ENCODE peak calls at places on chromosomes 11 and 22, in six cellular contexts. T is AG10803, B is dorsolateral prefrontal cortex, D is brain microvascular endothelial cell, R is epithelial cell of esophagus, Z is astrocyte of the cerebellum. H is an unnamed sample.

GRCh38 chr11:14065692-14066091 is 103.2 kb downstream of the SPON1 start:
- DNase-seq in T (no peak), B (no peak), D (no peak), R (no peak), Z (no peak), H (no peak)

GRCh38 chr22:25281675-25282345 is 62.4 kb downstream of the CRYBB2 start:
- DNase-seq in T (no peak), B (no peak), D (no peak), R (no peak), Z (no peak), H (no peak)

GRCh38 chr11:124643605-124644425 is 21.2 kb downstream of the TBRG1 start:
- DNase-seq in T (peak), B (no peak), D (peak), R (peak), Z (peak), H (no peak)

GRCh38 chr11:68122936-68123539 is 1.9 kb upstream of the CHKA start:
- DNase-seq in T (no peak), B (no peak), D (no peak), R (no peak), Z (no peak), H (no peak)

GRCh38 chr11:47426062-47426956 is at the start of gene PSMC3:
- DNase-seq in T (peak), B (peak), D (peak), R (peak), Z (peak), H (peak)

GRCh38 chr11:63643205-63643604 is 28.0 kb downstream of the ATL3 start:
- DNase-seq in T (no peak), B (no peak), D (no peak), R (no peak), Z (no peak), H (no peak)

GRCh38 chr22:18987765-18988164 is 51.7 kb upstream of the PRODH start:
- DNase-seq in T (no peak), B (no peak), D (no peak), R (peak), Z (no peak), H (no peak)

GRCh38 chr11:126766425-126766824 is 234.1 kb downstream of the KIRREL3 start:
- DNase-seq in T (no peak), B (no peak), D (no peak), R (no peak), Z (no peak), H (no peak)

GRCh38 chr22:42881982-42882656 is 25.0 kb upstream of the ARFGAP3 start:
- DNase-seq in T (no peak), B (no peak), D (no peak), R (no peak), Z (no peak), H (no peak)

GRCh38 chr22:43110927-43111623 is 525 bp downstream of the BIK start:
- DNase-seq in T (no peak), B (no peak), D (no peak), R (peak), Z (no peak), H (no peak)

GRCh38 chr22:46661221-46661851 is 41.1 kb downstream of the GRAMD4 start:
- DNase-seq in T (no peak), B (peak), D (peak), R (peak), Z (no peak), H (no peak)

GRCh38 chr11:119373917-119374631 is 7.4 kb downstream of the USP2 start:
- DNase-seq in T (peak), B (peak), D (peak), R (peak), Z (peak), H (no peak)

GRCh38 chr11:103894034-103894433 is 142.4 kb upstream of the DDI1 start:
- DNase-seq in T (no peak), B (no peak), D (no peak), R (no peak), Z (no peak), H (no peak)

GRCh38 chr11:31641477-31642062 is 132.0 kb downstream of the ELP4 start:
- DNase-seq in T (peak), B (no peak), D (no peak), R (peak), Z (peak), H (no peak)

GRCh38 chr22:50167689-50168489 is 2.6 kb upstream of the PANX2 start:
- DNase-seq in T (no peak), B (no peak), D (no peak), R (no peak), Z (no peak), H (no peak)

GRCh38 chr11:12961615-12962014 is 47.5 kb upstream of the RASSF10 start:
- DNase-seq in T (peak), B (no peak), D (no peak), R (no peak), Z (no peak), H (no peak)

GRCh38 chr11:47268448-47269001 is 1.4 kb upstream of the MADD start:
- DNase-seq in T (no peak), B (no peak), D (no peak), R (no peak), Z (no peak), H (no peak)

GRCh38 chr11:79314906-79315689 is 125.7 kb downstream of the TENM4 start:
- DNase-seq in T (peak), B (no peak), D (peak), R (peak), Z (no peak), H (no peak)

GRCh38 chr22:49091451-49091850 is 736.2 kb downstream of the BRD1 start:
- DNase-seq in T (no peak), B (no peak), D (no peak), R (no peak), Z (no peak), H (no peak)

GRCh38 chr11:61254403-61255025 is 13.5 kb downstream of the PGA5 start:
- DNase-seq in T (peak), B (peak), D (peak), R (peak), Z (peak), H (peak)

GRCh38 chr22:48737461-48738203 is 1090.0 kb downstream of the BRD1 start:
- DNase-seq in T (no peak), B (peak), D (no peak), R (no peak), Z (no peak), H (no peak)

GRCh38 chr11:102513869-102514268 is 16.7 kb downstream of the MMP7 start:
- DNase-seq in T (peak), B (no peak), D (peak), R (peak), Z (no peak), H (no peak)

GRCh38 chr11:64545605-64546004 is 45.4 kb upstream of the SLC22A12 start:
- DNase-seq in T (peak), B (no peak), D (peak), R (peak), Z (no peak), H (peak)

GRCh38 chr11:120337133-120337895 is 1.1 kb downstream of the ARHGEF12 start:
- DNase-seq in T (peak), B (no peak), D (no peak), R (no peak), Z (no peak), H (no peak)

GRCh38 chr11:103007521-103007920 is 52.0 kb upstream of the MMP13 start:
- DNase-seq in T (peak), B (no peak), D (no peak), R (peak), Z (no peak), H (peak)

GRCh38 chr22:32839776-32840571 is 38.5 kb downstream of the TIMP3 start:
- DNase-seq in T (no peak), B (no peak), D (peak), R (no peak), Z (peak), H (peak)

GRCh38 chr11:15370774-15371173 is 256.1 kb downstream of the INSC start:
- DNase-seq in T (no peak), B (no peak), D (no peak), R (no peak), Z (no peak), H (no peak)

GRCh38 chr11:120424970-120425332 is 86.6 kb upstream of the GRIK4 start:
- DNase-seq in T (no peak), B (no peak), D (no peak), R (no peak), Z (no peak), H (no peak)

GRCh38 chr11:106231591-106231990 is 154.1 kb downstream of the AASDHPPT start:
- DNase-seq in T (peak), B (no peak), D (no peak), R (no peak), Z (no peak), H (no peak)

GRCh38 chr22:39459681-39460080 is 2.9 kb downstream of the MGAT3 start:
- DNase-seq in T (no peak), B (no peak), D (no peak), R (no peak), Z (no peak), H (no peak)

GRCh38 chr11:13941790-13942189 is 20.7 kb upstream of the SPON1 start:
- DNase-seq in T (no peak), B (no peak), D (no peak), R (no peak), Z (no peak), H (no peak)

GRCh38 chr22:46010951-46011626 is 34.1 kb upstream of the WNT7B start:
- DNase-seq in T (no peak), B (peak), D (no peak), R (no peak), Z (no peak), H (no peak)

GRCh38 chr11:88448131-88448530 is 110.6 kb upstream of the CTSC start:
- DNase-seq in T (no peak), B (no peak), D (no peak), R (no peak), Z (no peak), H (no peak)

GRCh38 chr22:33350391-33350955 is 292.3 kb upstream of the SYN3 start:
- DNase-seq in T (no peak), B (no peak), D (no peak), R (no peak), Z (no peak), H (no peak)

GRCh38 chr22:46734830-46735453 is 3.1 kb downstream of the CERK start:
- DNase-seq in T (no peak), B (no peak), D (no peak), R (no peak), Z (no peak), H (no peak)

GRCh38 chr11:889261-889660 is 21.3 kb downstream of the CHID1 start:
- DNase-seq in T (no peak), B (no peak), D (no peak), R (no peak), Z (no peak), H (no peak)
- H3K4me3 ChIP-seq in T (no peak), B (no peak), D (no peak), R (no peak), Z (no peak), H (no peak)

DNA sequence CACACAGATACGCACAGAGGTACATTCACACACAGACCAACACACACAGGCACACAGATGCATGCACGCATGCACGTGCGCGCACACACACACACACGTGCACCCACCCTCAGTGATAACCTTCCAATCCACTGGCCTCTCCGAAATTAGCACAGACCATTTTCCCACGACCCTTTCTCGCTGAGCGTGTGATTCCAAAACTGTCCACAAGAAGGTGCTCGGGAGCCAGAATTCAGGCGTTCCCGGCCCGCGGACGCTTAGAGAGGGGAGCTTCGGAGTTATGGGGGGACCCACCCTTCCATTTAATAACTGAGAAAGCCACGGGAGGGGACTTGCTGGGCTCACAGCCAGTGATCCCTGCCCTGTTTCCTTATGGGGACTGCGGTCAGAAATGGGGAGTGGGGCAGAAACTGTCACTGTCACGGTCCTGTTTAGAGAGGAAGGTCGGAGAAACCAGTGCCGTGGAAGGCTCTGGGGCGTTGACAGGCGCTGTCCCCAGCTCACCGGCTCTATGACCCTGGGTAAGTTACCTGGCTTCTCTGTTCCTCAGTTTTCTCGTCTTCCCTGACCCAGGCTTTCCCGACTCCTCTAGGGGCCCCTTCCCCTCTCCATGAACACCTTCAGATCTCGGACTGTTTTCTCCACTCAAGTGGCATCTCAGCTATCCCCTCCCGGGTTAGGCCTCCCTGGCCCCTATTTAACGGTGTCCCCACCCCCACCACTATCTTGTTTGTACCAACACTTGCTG is 33.6 kb upstream of the SLC35C1 start:
- DNase-seq in T (peak), B (peak), D (peak), R (peak), Z (peak), H (no peak)
- TF ChIP-seq CTCF in T (peak), B (peak), D (peak), R (peak), Z (peak), H (peak)

GRCh38 chr11:86061483-86061882 is 7.4 kb downstream of the PICALM start:
- DNase-seq in T (no peak), B (no peak), D (no peak), R (no peak), Z (no peak), H (no peak)

GRCh38 chr11:86063536-86063935 is 5.3 kb downstream of the PICALM start:
- DNase-seq in T (peak), B (no peak), D (no peak), R (peak), Z (no peak), H (no peak)

GRCh38 chr11:86060544-86060943 is 8.3 kb downstream of the PICALM start:
- DNase-seq in T (no peak), B (no peak), D (no peak), R (no peak), Z (no peak), H (no peak)

GRCh38 chr11:86064236-86064803 is 4.6 kb downstream of the PICALM start:
- DNase-seq in T (no peak), B (no peak), D (no peak), R (peak), Z (no peak), H (peak)

DNA sequence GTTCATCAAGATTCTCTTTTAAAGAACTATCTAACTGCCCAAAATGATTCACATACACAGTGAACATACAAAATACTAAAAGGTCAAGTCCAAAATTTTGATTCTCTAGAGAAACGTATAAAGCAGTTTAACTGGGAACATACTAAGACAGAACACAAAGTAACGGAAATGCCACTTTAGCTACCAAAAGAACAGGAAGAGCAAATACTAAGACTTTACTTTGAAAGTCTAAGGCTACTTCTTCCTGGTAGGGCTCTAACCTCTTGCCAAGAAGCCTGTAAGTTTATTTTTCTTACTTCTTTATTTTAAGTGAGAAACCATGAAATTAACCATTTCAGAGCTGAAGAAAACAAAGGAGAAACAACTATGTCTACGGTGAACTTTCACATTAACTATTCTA is 6.2 kb downstream of the PICALM start:
- DNase-seq in T (peak), B (no peak), D (no peak), R (no peak), Z (no peak), H (no peak)
- H3K4me3 ChIP-seq in T (no peak), B (peak), D (no peak), R (no peak), Z (no peak), H (no peak)

DNA sequence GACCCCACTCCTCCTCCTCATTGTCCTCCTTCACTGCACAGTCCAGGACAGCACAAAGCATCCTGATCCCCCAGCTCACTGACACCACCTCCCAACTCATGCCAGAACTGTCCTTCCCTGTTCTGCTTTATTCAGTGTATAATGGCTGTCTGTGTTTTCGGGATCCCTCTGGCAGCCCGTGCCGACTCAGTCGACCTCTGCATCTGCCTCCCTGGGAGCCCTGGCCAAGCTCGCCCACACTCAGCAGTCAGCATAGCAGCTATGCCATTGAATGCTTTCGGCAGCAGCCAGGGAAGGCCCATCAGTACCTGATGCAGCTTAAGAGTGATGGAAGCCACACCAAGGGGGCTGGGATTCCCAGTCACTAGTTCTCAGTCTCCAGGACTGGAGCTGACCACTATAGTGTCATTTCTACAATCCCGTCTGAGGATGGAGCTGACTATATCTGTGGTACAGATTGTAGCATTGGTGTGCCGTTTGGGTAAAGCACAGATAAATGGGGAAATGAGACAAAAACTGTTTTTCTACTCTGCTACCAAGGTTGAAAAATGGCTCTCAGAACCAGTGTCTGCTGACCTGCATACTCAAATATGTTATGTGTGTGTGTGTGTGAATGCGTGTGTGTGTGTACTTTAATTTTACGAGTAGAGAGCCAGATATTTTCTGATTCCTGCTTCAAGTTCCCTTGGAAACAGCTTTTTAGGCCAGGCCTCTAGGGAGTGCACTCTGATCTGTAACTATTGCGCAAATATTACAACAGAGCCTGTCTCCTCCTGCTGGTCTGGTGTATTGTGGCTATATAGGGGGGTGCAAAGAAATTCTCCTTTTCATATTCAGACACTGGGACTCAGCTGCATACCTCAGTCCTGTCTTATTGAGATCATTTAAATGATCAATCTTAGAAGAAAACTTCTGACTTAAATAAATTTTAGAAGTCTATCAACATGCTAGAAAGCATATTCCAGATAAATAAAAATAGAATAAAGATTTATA is 78.8 kb upstream of the TOP3B start:
- DNase-seq in T (peak), B (peak), D (peak), R (peak), Z (no peak), H (no peak)
- TF ChIP-seq CTCF in T (peak), B (no peak), D (peak), R (peak), Z (peak), H (peak)

GRCh38 chr11:65612691-65613090 is 1.3 kb downstream of the MAP3K11 start:
- DNase-seq in T (no peak), B (no peak), D (no peak), R (no peak), Z (no peak), H (no peak)

GRCh38 chr11:65613091-65613928 is 711 bp downstream of the MAP3K11 start:
- DNase-seq in T (no peak), B (no peak), D (no peak), R (no peak), Z (no peak), H (no peak)

GRCh38 chr11:65609711-65610110 is 4.3 kb downstream of the MAP3K11 start:
- DNase-seq in T (no peak), B (no peak), D (no peak), R (no peak), Z (no peak), H (no peak)

GRCh38 chr11:65611028-65611757 is 2.8 kb downstream of the MAP3K11 start:
- DNase-seq in T (no peak), B (peak), D (no peak), R (no peak), Z (no peak), H (no peak)

DNA sequence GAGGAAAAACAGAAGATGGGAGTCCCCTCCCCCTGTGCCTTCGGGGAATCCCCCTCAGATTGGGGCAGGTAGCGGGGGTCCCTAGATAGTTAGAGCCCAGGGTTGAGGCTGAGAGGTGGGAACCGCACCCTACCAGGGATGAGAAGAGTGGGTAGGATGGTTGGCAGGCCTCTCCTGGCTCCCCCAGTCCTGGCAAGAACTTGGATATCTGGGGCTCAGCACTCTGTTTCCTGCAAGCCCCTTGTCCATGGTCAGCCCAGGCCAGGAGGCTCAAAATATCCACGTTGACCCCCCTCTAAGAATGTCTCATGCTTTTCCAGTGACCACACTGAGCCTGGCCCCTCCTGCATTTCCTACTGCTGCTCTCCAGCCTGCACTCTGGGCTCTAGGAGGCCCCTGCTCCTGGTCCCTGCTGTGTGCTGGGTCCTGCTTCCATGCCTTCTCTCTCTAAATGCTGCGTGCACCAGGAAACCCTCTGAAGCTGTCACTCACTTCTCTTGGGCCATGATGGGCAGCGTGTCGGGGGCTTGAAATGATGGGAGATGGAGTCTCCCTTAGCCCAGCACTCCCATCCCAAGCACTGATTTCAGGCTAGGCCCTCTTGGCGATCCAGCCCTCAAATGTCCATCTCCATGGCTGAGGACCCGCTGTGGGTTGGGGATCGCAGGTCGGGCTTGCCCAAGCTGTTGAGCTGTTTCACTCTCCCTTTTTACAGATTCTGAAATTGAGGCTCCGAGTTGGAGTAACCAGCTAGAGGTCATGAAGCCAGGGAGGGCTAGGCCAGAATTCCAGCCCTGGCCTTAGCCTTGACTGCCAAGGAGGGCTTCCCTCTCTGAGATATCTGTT is 2.0 kb downstream of the MAP3K11 start:
- DNase-seq in T (no peak), B (no peak), D (peak), R (no peak), Z (no peak), H (no peak)
- H3K4me3 ChIP-seq in T (peak), B (peak), D (peak), R (no peak), Z (peak), H (peak)